ENCODE peak calls at places on chromosomes 13 and 19, in nine cellular contexts. M is lung; K is HuH-7.5; U is amniotic stem cell; S is cardiac muscle cell; I is epithelial cell of prostate; O is stimulated activated CD4-positive, alpha-beta T cell treated with anti-CD3 and anti-CD28 coated beads, Interleukin-2, amount 100 ng/mL, for 48 hours; D is ovary; N is T1000. G is an unnamed sample.

GRCh38 chr13:31764556-31764955 is 25.2 kb downstream of the RXFP2 start:
- DNase-seq in M (no peak), K (no peak), U (no peak), S (no peak), I (no peak), O (no peak), D (no peak), N (no peak), G (no peak)

GRCh38 chr19:9878511-9879196 is 43.5 kb downstream of the PIN1 start:
- DNase-seq in M (no peak), K (no peak), U (no peak), S (peak), I (no peak), O (no peak), D (no peak), N (no peak), G (no peak)

GRCh38 chr13:64414381-64414780 is 2815.8 kb downstream of the PCDH9 start:
- DNase-seq in M (no peak), K (no peak), U (no peak), S (no peak), I (no peak), O (no peak), D (no peak), N (no peak), G (no peak)

GRCh38 chr13:33079960-33080359 is 63.7 kb downstream of the KL start:
- DNase-seq in M (no peak), K (no peak), U (no peak), S (no peak), I (no peak), O (no peak), D (no peak), N (no peak), G (no peak)

GRCh38 chr19:32677657-32678056 is 2.0 kb downstream of the RGS9BP start:
- DNase-seq in M (no peak), K (no peak), U (no peak), S (no peak), I (no peak), O (no peak), D (no peak), N (no peak), G (no peak)

GRCh38 chr19:16654151-16654550 is 5.8 kb downstream of the SMIM7 start:
- DNase-seq in M (no peak), K (no peak), U (no peak), S (peak), I (no peak), O (no peak), D (no peak), N (no peak), G (peak)

GRCh38 chr13:112842343-112842856 is 126.6 kb upstream of the MCF2L start:
- DNase-seq in M (no peak), K (no peak), U (no peak), S (peak), I (no peak), O (no peak), D (no peak), N (no peak), G (no peak)

GRCh38 chr19:55549500-55550320 is 4.4 kb upstream of the SBK3 start:
- DNase-seq in M (no peak), K (peak), U (peak), S (peak), I (peak), O (no peak), D (no peak), N (no peak), G (peak)

GRCh38 chr13:51396352-51396751 is 56.5 kb downstream of the INTS6 start:
- DNase-seq in M (no peak), K (no peak), U (no peak), S (peak), I (no peak), O (no peak), D (no peak), N (no peak), G (no peak)

GRCh38 chr13:93776936-93777335 is 550.3 kb downstream of the GPC6 start:
- DNase-seq in M (no peak), K (no peak), U (no peak), S (peak), I (no peak), O (no peak), D (no peak), N (no peak), G (no peak)

GRCh38 chr19:55657004-55657747 is 2.3 kb downstream of the U2AF2 start:
- DNase-seq in M (no peak), K (no peak), U (no peak), S (peak), I (no peak), O (no peak), D (no peak), N (no peak), G (no peak)

GRCh38 chr19:32498641-32499200 is 82.3 kb upstream of the PDCD5 start:
- DNase-seq in M (no peak), K (no peak), U (no peak), S (no peak), I (no peak), O (no peak), D (no peak), N (no peak), G (no peak)

GRCh38 chr13:40519637-40520036 is 146.8 kb downstream of the FOXO1 start:
- DNase-seq in M (no peak), K (no peak), U (no peak), S (no peak), I (no peak), O (no peak), D (no peak), N (no peak), G (no peak)

GRCh38 chr19:35206379-35206778 is 22.2 kb downstream of the FAM187B start:
- DNase-seq in M (peak), K (no peak), U (no peak), S (no peak), I (no peak), O (no peak), D (no peak), N (no peak), G (no peak)

GRCh38 chr13:76383671-76384461 is 502.3 kb downstream of the KCTD12 start:
- DNase-seq in M (peak), K (no peak), U (peak), S (peak), I (no peak), O (no peak), D (no peak), N (peak), G (no peak)

GRCh38 chr19:7618771-7619510 is 10.4 kb downstream of the XAB2 start:
- DNase-seq in M (peak), K (no peak), U (no peak), S (no peak), I (no peak), O (no peak), D (no peak), N (no peak), G (no peak)

GRCh38 chr13:113550453-113550852 is 34.1 kb upstream of the TFDP1 start:
- DNase-seq in M (no peak), K (no peak), U (no peak), S (no peak), I (no peak), O (no peak), D (no peak), N (no peak), G (no peak)

GRCh38 chr19:39004403-39004802 is 27.9 kb downstream of the FBXO27 start:
- DNase-seq in M (no peak), K (no peak), U (no peak), S (no peak), I (no peak), O (no peak), D (no peak), N (no peak), G (no peak)

GRCh38 chr13:33284016-33284415 is 1.5 kb downstream of the STARD13 start:
- DNase-seq in M (no peak), K (no peak), U (no peak), S (peak), I (no peak), O (no peak), D (no peak), N (no peak), G (no peak)

GRCh38 chr19:13024126-13024957 is 29.1 kb downstream of the NFIX start:
- DNase-seq in M (no peak), K (no peak), U (no peak), S (peak), I (no peak), O (no peak), D (no peak), N (no peak), G (no peak)

GRCh38 chr13:50261502-50261901 is 246.3 kb downstream of the KCNRG start:
- DNase-seq in M (no peak), K (no peak), U (no peak), S (no peak), I (no peak), O (no peak), D (no peak), N (no peak), G (no peak)

GRCh38 chr13:110681868-110682550 is 23.9 kb downstream of the CARS2 start:
- DNase-seq in M (no peak), K (no peak), U (no peak), S (no peak), I (no peak), O (no peak), D (no peak), N (no peak), G (no peak)

GRCh38 chr13:93039131-93039530 is 187.5 kb upstream of the GPC6 start:
- DNase-seq in M (no peak), K (no peak), U (no peak), S (peak), I (no peak), O (no peak), D (no peak), N (no peak), G (no peak)

GRCh38 chr19:18858906-18859646 is 27.3 kb downstream of the UPF1 start:
- DNase-seq in M (no peak), K (no peak), U (no peak), S (no peak), I (no peak), O (no peak), D (no peak), N (no peak), G (no peak)